ENCODE peak calls at places on chromosome 10, in six cellular contexts. One of them, this sample, is unnamed.

GRCh38 chr10:31321396-31321941 is 2.5 kb downstream of the ZEB1 start:
- DNase-seq in neuronal stem cell: no peak
- DNase-seq in mesendoderm: no peak
- DNase-seq in H9: no peak
- DNase-seq in H1: no peak
- DNase-seq in trophoblast cell: no peak
- DNase-seq in this sample: peak; percentile 24

GRCh38 chr10:80414126-80414898 is 6.0 kb downstream of the PRXL2A start:
- DNase-seq in neuronal stem cell: no peak
- DNase-seq in mesendoderm: no peak
- DNase-seq in H9: no peak
- DNase-seq in H1: no peak
- DNase-seq in trophoblast cell: no peak
- DNase-seq in this sample: peak; percentile 12

GRCh38 chr10:94361161-94361794 is 1.5 kb downstream of the NOC3L start:
- DNase-seq in neuronal stem cell: no peak
- DNase-seq in mesendoderm: no peak
- DNase-seq in H9: no peak
- DNase-seq in H1: no peak
- DNase-seq in trophoblast cell: no peak
- DNase-seq in this sample: no peak

GRCh38 chr10:112202561-112203241 is 19.1 kb upstream of the GPAM start:
- DNase-seq in neuronal stem cell: no peak
- DNase-seq in mesendoderm: no peak
- DNase-seq in H9: no peak
- DNase-seq in H1: no peak
- DNase-seq in trophoblast cell: no peak
- DNase-seq in this sample: peak; percentile 70

GRCh38 chr10:131773321-131773988 is 127.4 kb upstream of the PPP2R2D start:
- DNase-seq in neuronal stem cell: no peak
- DNase-seq in mesendoderm: no peak
- DNase-seq in H9: peak; percentile 15
- DNase-seq in H1: no peak
- DNase-seq in trophoblast cell: no peak
- DNase-seq in this sample: no peak

GRCh38 chr10:86075512-86075911 is 291.1 kb downstream of the GRID1 start:
- DNase-seq in neuronal stem cell: no peak
- DNase-seq in mesendoderm: no peak
- DNase-seq in H9: no peak
- DNase-seq in H1: no peak
- DNase-seq in trophoblast cell: no peak
- DNase-seq in this sample: no peak

GRCh38 chr10:63917363-63917762 is 396.2 kb downstream of the REEP3 start:
- DNase-seq in neuronal stem cell: no peak
- DNase-seq in mesendoderm: no peak
- DNase-seq in H9: no peak
- DNase-seq in H1: no peak
- DNase-seq in trophoblast cell: no peak
- DNase-seq in this sample: no peak

GRCh38 chr10:31143331-31143935 is 111.8 kb upstream of the ZNF438 start:
- DNase-seq in neuronal stem cell: no peak
- DNase-seq in mesendoderm: no peak
- DNase-seq in H9: no peak
- DNase-seq in H1: no peak
- DNase-seq in trophoblast cell: no peak
- DNase-seq in this sample: no peak

GRCh38 chr10:31401287-31401686 is 82.3 kb downstream of the ZEB1 start:
- DNase-seq in neuronal stem cell: no peak
- DNase-seq in mesendoderm: no peak
- DNase-seq in H9: no peak
- DNase-seq in H1: no peak
- DNase-seq in trophoblast cell: no peak
- DNase-seq in this sample: no peak

GRCh38 chr10:120948889-120949382 is 97.8 kb downstream of the WDR11 start:
- DNase-seq in neuronal stem cell: peak; percentile 67
- DNase-seq in mesendoderm: peak; percentile 79
- DNase-seq in H9: peak; percentile 75
- DNase-seq in H1: peak; percentile 88
- DNase-seq in trophoblast cell: peak; percentile 66
- DNase-seq in this sample: peak; percentile 55

GRCh38 chr10:112977294-112977951 is 27.4 kb downstream of the TCF7L2 start:
- DNase-seq in neuronal stem cell: no peak
- DNase-seq in mesendoderm: no peak
- DNase-seq in H9: no peak
- DNase-seq in H1: no peak
- DNase-seq in trophoblast cell: no peak
- DNase-seq in this sample: no peak

GRCh38 chr10:51244739-51245138 is 170.5 kb downstream of the PRKG1 start:
- DNase-seq in neuronal stem cell: peak; percentile 56
- DNase-seq in mesendoderm: peak; percentile 93
- DNase-seq in H9: no peak
- DNase-seq in H1: no peak
- DNase-seq in trophoblast cell: no peak
- DNase-seq in this sample: peak; percentile 83

GRCh38 chr10:114694735-114695134 is 36.7 kb upstream of the ABLIM1 start:
- DNase-seq in neuronal stem cell: peak; percentile 38
- DNase-seq in mesendoderm: peak; percentile 75
- DNase-seq in H9: peak; percentile 68
- DNase-seq in H1: peak; percentile 81
- DNase-seq in trophoblast cell: peak; percentile 40
- DNase-seq in this sample: no peak

GRCh38 chr10:36681751-36682633 is 443.4 kb upstream of the ANKRD30A start:
- DNase-seq in neuronal stem cell: no peak
- DNase-seq in mesendoderm: peak; percentile 71
- DNase-seq in H9: no peak
- DNase-seq in H1: no peak
- DNase-seq in trophoblast cell: no peak
- DNase-seq in this sample: peak; percentile 67

GRCh38 chr10:113997428-113997827 is 46.2 kb upstream of the ADRB1 start:
- DNase-seq in neuronal stem cell: no peak
- DNase-seq in mesendoderm: no peak
- DNase-seq in H9: no peak
- DNase-seq in H1: no peak
- DNase-seq in trophoblast cell: no peak
- DNase-seq in this sample: no peak

GRCh38 chr10:91022924-91023707 is 102.2 kb upstream of the ANKRD1 start:
- DNase-seq in neuronal stem cell: no peak
- DNase-seq in mesendoderm: no peak
- DNase-seq in H9: no peak
- DNase-seq in H1: no peak
- DNase-seq in trophoblast cell: no peak
- DNase-seq in this sample: no peak

GRCh38 chr10:110398419-110399162 is 93.9 kb upstream of the SMNDC1 start:
- DNase-seq in neuronal stem cell: no peak
- DNase-seq in mesendoderm: peak; percentile 85
- DNase-seq in H9: no peak
- DNase-seq in H1: no peak
- DNase-seq in trophoblast cell: peak; percentile 32
- DNase-seq in this sample: peak; percentile 98

GRCh38 chr10:77993612-77994011 is 35.7 kb downstream of the POLR3A start:
- DNase-seq in neuronal stem cell: no peak
- DNase-seq in mesendoderm: no peak
- DNase-seq in H9: no peak
- DNase-seq in H1: no peak
- DNase-seq in trophoblast cell: no peak
- DNase-seq in this sample: no peak

GRCh38 chr10:71739368-71739900 is 19.9 kb upstream of the C10orf105 start:
- DNase-seq in neuronal stem cell: no peak
- DNase-seq in mesendoderm: no peak
- DNase-seq in H9: no peak
- DNase-seq in H1: no peak
- DNase-seq in trophoblast cell: no peak
- DNase-seq in this sample: no peak

GRCh38 chr10:131738396-131738735 is 162.4 kb upstream of the PPP2R2D start:
- DNase-seq in neuronal stem cell: no peak
- DNase-seq in mesendoderm: no peak
- DNase-seq in H9: no peak
- DNase-seq in H1: peak; percentile 29
- DNase-seq in trophoblast cell: no peak
- DNase-seq in this sample: no peak

GRCh38 chr10:110857265-110858158 is 14.2 kb upstream of the PDCD4 start:
- DNase-seq in neuronal stem cell: no peak
- DNase-seq in mesendoderm: peak; percentile 82
- DNase-seq in H9: no peak
- DNase-seq in H1: peak; percentile 35
- DNase-seq in trophoblast cell: peak; percentile 93
- DNase-seq in this sample: peak; percentile 84

GRCh38 chr10:88848499-88848898 is 3.1 kb downstream of the ANKRD22 start:
- DNase-seq in neuronal stem cell: no peak
- DNase-seq in mesendoderm: no peak
- DNase-seq in H9: no peak
- DNase-seq in H1: no peak
- DNase-seq in trophoblast cell: no peak
- DNase-seq in this sample: peak; percentile 87

GRCh38 chr10:124142960-124143359 is 49.6 kb upstream of the CHST15 start:
- DNase-seq in neuronal stem cell: no peak
- DNase-seq in mesendoderm: no peak
- DNase-seq in H9: no peak
- DNase-seq in H1: no peak
- DNase-seq in trophoblast cell: no peak
- DNase-seq in this sample: no peak

GRCh38 chr10:91974960-91975359 is 51.4 kb downstream of the BTAF1 start:
- DNase-seq in neuronal stem cell: no peak
- DNase-seq in mesendoderm: no peak
- DNase-seq in H9: no peak
- DNase-seq in H1: no peak
- DNase-seq in trophoblast cell: no peak
- DNase-seq in this sample: peak; percentile 80

GRCh38 chr10:129769381-129770116 is 194.5 kb downstream of the EBF3 start:
- DNase-seq in neuronal stem cell: no peak
- DNase-seq in mesendoderm: no peak
- DNase-seq in H9: peak; percentile 14
- DNase-seq in H1: peak; percentile 32
- DNase-seq in trophoblast cell: no peak
- DNase-seq in this sample: no peak

GRCh38 chr10:8365935-8366911 is 311.7 kb downstream of the GATA3 start:
- DNase-seq in neuronal stem cell: no peak
- DNase-seq in mesendoderm: peak; percentile 39
- DNase-seq in H9: no peak
- DNase-seq in H1: no peak
- DNase-seq in trophoblast cell: peak; percentile 99
- DNase-seq in this sample: peak; percentile 81

GRCh38 chr10:113326160-113327111 is 226.4 kb upstream of the HABP2 start:
- DNase-seq in neuronal stem cell: peak; percentile 15
- DNase-seq in mesendoderm: peak; percentile 96
- DNase-seq in H9: peak; percentile 39
- DNase-seq in H1: no peak
- DNase-seq in trophoblast cell: peak; percentile 86
- DNase-seq in this sample: peak; percentile 81

GRCh38 chr10:104259999-104260774 is 5.5 kb downstream of the GSTO1 start:
- DNase-seq in neuronal stem cell: no peak
- DNase-seq in mesendoderm: peak; percentile 18
- DNase-seq in H9: no peak
- DNase-seq in H1: no peak
- DNase-seq in trophoblast cell: no peak
- DNase-seq in this sample: peak; percentile 35
- H3K23ac ChIP-seq in neuronal stem cell: no peak overlapping the region
- H3K23ac ChIP-seq in mesendoderm: no peak overlapping the region
- H3K23ac ChIP-seq in H9: no peak overlapping the region
- H3K23ac ChIP-seq in H1: no peak overlapping the region
- H3K23ac ChIP-seq in trophoblast cell: no peak overlapping the region
- H3K23ac ChIP-seq in this sample: peak overlapping the region; percentile 50

GRCh38 chr10:101032637-101033201 is 1.7 kb downstream of the SFXN3 start:
- DNase-seq in neuronal stem cell: no peak
- DNase-seq in mesendoderm: peak; percentile 81
- DNase-seq in H9: no peak
- DNase-seq in H1: no peak
- DNase-seq in trophoblast cell: peak; percentile 85
- DNase-seq in this sample: peak; percentile 91
- H3K23ac ChIP-seq in neuronal stem cell: peak overlapping the region; percentile 51
- H3K23ac ChIP-seq in mesendoderm: no peak overlapping the region
- H3K23ac ChIP-seq in H9: no peak overlapping the region
- H3K23ac ChIP-seq in H1: no peak overlapping the region
- H3K23ac ChIP-seq in trophoblast cell: no peak overlapping the region
- H3K23ac ChIP-seq in this sample: peak overlapping the region; percentile 98

DNA sequence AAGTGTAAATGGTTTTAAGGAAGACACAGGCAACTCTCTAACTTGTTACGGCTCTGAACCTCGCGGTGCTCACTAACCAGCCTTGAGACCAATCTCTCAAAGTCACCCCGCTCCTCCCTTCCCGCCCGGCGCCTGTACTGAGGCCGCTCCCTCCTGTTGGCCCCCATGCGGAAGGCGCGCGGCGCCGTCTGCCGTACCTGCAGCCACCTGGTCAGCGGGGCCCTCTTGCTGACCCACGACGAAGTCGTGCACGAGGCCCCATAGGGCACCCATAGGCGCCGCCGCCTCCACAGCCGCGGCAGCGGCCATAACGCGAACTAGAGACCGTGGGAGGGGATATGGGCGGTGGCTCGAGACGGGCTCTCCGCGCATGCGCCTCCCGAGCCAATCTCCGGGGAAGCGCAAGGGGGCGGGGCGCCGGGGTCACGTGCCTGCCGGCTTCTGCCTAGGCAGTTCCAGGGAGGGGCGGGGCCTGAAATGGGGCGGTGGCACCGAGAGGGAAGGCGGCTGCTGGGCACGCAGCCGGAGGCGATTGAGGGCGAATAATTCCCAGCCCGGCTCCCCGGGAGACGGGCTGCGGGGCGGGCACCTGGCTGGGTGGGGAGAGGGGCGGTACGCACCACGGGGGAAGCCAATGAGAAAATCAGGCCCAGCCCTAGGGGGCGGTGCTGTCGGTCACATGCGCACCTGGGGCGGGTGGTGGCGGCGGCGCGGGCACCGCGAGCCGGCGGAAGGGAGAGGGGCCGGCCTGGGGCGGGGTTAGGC is at the start of gene MMS19:
- DNase-seq in neuronal stem cell: peak; percentile 99
- DNase-seq in mesendoderm: peak; percentile 99
- DNase-seq in H9: peak; percentile 98
- DNase-seq in H1: peak; percentile 100
- DNase-seq in trophoblast cell: peak; percentile 99
- DNase-seq in this sample: peak; percentile 97
- H3K23ac ChIP-seq in neuronal stem cell: peak within 1 kb of the TSS; percentile 94
- H3K23ac ChIP-seq in mesendoderm: peak within 1 kb of the TSS; percentile 72
- H3K23ac ChIP-seq in H9: no peak within 1 kb of the TSS
- H3K23ac ChIP-seq in H1: no peak within 1 kb of the TSS
- H3K23ac ChIP-seq in trophoblast cell: no peak within 1 kb of the TSS
- H3K23ac ChIP-seq in this sample: peak within 1 kb of the TSS; percentile 96

DNA sequence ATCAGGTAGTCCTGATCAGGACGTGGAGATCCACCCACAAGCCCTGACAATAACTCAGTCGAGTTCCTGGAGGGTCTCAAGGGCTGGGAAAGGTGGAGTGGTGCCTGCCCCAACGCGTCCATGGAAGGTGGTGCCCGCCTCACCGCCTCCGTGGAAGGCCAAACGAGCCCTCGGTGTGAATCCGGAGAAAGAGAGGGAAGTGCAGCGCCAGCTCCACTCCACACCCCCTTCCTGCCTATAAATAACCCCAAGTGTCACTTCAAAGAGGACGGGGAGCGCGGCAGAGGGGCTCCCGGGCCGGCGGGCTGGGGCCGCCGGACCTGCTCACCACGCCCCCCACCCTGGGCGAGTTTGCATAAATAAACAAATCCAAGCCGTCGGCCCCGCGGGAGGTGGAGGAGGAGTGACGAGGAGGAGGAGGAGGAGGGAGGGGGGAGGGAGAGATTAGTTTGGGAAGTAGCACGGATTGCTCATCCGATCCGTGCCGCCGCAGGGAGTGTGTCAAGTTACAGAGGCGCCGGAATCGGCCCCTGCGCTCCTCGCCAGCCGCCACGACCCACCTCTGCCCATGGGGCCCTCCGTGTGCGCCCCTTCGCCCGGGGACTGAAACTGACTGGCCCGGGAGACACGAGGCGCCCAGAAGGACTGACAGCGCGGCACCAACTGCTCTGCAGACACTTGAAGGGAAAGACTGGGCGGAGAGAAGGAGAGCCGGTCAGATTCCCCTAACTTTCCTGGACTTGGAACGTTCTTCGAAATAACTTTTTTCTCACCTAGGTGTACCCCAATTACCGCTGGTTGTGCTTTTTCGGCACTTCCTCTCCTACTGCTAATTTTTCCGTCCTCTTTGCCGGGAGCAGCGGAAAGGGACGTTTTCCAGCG is at the start of gene COL13A1:
- DNase-seq in neuronal stem cell: peak; percentile 74
- DNase-seq in mesendoderm: peak; percentile 97
- DNase-seq in H9: peak; percentile 93
- DNase-seq in H1: peak; percentile 89
- DNase-seq in trophoblast cell: no peak
- DNase-seq in this sample: peak; percentile 75
- H3K23ac ChIP-seq in neuronal stem cell: peak within 1 kb of the TSS; percentile 31
- H3K23ac ChIP-seq in mesendoderm: peak within 1 kb of the TSS; percentile 84
- H3K23ac ChIP-seq in H9: no peak within 1 kb of the TSS
- H3K23ac ChIP-seq in H1: no peak within 1 kb of the TSS
- H3K23ac ChIP-seq in trophoblast cell: no peak within 1 kb of the TSS
- H3K23ac ChIP-seq in this sample: peak within 1 kb of the TSS; percentile 99